ENCODE peak calls at places on chromosome 21, in eight cellular contexts. J is psoas muscle, R is BE2C, S is fibroblast of lung, Y is body of pancreas, E is AG09319, V is coronary artery, F is DND-41. N is an unnamed sample.

GRCh38 chr21:36087362-36088138 is 17.7 kb downstream of the CBR1 start:
- DNase-seq in J (no peak), R (no peak), S (peak), Y (no peak), E (no peak), V (no peak), F (no peak), N (no peak)

GRCh38 chr21:36863260-36863659 is 103.2 kb downstream of the HLCS start:
- DNase-seq in J (no peak), R (no peak), S (no peak), Y (no peak), E (no peak), V (no peak), F (no peak), N (no peak)

GRCh38 chr21:15283789-15284188 is 219.0 kb upstream of the NRIP1 start:
- DNase-seq in J (no peak), R (no peak), S (no peak), Y (no peak), E (no peak), V (no peak), F (no peak), N (no peak)

GRCh38 chr21:19878133-19878532 is 1120.1 kb upstream of the NCAM2 start:
- DNase-seq in J (no peak), R (no peak), S (no peak), Y (no peak), E (no peak), V (no peak), F (no peak), N (no peak)

GRCh38 chr21:29135481-29135880 is 5.0 kb downstream of the MAP3K7CL start:
- DNase-seq in J (no peak), R (no peak), S (no peak), Y (no peak), E (no peak), V (no peak), F (no peak), N (no peak)

GRCh38 chr21:23963454-23963853 is 1643.8 kb downstream of the MRPL39 start:
- DNase-seq in J (no peak), R (no peak), S (peak), Y (no peak), E (no peak), V (no peak), F (no peak), N (no peak)

GRCh38 chr21:38448619-38449186 is 49.6 kb downstream of the ERG start:
- DNase-seq in J (no peak), R (no peak), S (no peak), Y (no peak), E (no peak), V (no peak), F (no peak), N (peak)

GRCh38 chr21:38645282-38645681 is 147.0 kb upstream of the ERG start:
- DNase-seq in J (no peak), R (no peak), S (peak), Y (no peak), E (no peak), V (no peak), F (no peak), N (no peak)

GRCh38 chr21:36148886-36149285 is 7.7 kb upstream of the DOP1B start:
- DNase-seq in J (no peak), R (no peak), S (no peak), Y (no peak), E (no peak), V (no peak), F (no peak), N (no peak)

GRCh38 chr21:38352536-38353219 is 95.9 kb downstream of the KCNJ15 start:
- DNase-seq in J (no peak), R (peak), S (peak), Y (peak), E (peak), V (no peak), F (no peak), N (peak)

GRCh38 chr21:15820857-15821256 is 91.1 kb downstream of the USP25 start:
- DNase-seq in J (no peak), R (no peak), S (peak), Y (no peak), E (no peak), V (no peak), F (no peak), N (no peak)

GRCh38 chr21:44444286-44444931 is 10.9 kb upstream of the LRRC3 start:
- DNase-seq in J (peak), R (peak), S (no peak), Y (no peak), E (no peak), V (no peak), F (no peak), N (peak)
- TF ChIP-seq CTCF in J (no peak), R (peak), S (no peak), Y (no peak), E (no peak), V (no peak), F (peak), N (no peak)

DNA sequence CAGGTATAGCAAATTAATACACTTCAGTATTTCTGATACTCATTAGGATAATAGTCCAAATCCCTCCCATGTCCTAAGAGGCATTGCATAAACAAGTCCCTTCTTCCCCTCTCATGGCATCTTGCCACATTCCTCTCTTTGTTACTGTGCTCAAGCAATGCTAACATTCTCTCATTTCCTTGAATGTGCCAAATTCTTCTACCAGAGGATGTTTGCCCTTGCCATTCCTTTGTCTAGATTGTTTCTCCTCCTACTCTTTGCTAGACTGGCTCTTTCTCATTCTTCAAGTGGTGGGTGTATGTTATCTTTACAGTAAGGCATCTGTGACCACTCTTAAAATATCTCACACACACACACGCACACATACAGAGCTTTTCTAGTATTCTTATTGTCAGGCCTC is 621.0 kb upstream of the CXADR start:
- DNase-seq in J (no peak), R (no peak), S (peak), Y (no peak), E (peak), V (no peak), F (no peak), N (no peak)
- TF ChIP-seq CTCF in J (no peak), R (no peak), S (no peak), Y (no peak), E (no peak), V (no peak), F (no peak), N (no peak)

GRCh38 chr21:31872452-31873274 is at the start of gene HUNK:
- DNase-seq in J (peak), R (peak), S (peak), Y (peak), E (no peak), V (peak), F (no peak), N (peak)
- TF ChIP-seq CTCF in J (no peak), R (no peak), S (no peak), Y (no peak), E (peak), V (no peak), F (no peak), N (no peak)

DNA sequence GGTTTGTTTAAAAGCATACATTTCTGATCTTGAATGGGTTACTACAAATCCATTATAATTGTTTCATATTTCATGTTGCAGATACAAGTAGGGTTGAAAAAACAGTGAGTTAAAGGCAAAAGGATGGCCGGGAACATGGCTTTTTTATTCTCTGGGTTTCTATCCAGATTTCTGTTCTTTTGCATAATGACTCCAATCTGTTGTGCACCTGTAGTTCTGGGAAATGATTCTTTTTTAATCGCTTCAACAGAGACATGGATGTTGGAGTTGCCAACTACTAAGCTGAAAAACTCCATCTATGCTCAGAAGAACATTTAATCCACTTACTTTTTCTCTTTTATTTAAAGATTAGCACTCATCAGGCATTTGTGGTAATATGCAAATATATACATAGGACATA is 2.7 kb upstream of the ADAMTS1 start:
- DNase-seq in J (no peak), R (no peak), S (no peak), Y (no peak), E (no peak), V (no peak), F (no peak), N (no peak)
- TF ChIP-seq CTCF in J (no peak), R (no peak), S (no peak), Y (no peak), E (no peak), V (no peak), F (no peak), N (no peak)

GRCh38 chr21:41768371-41769042 is 1.7 kb upstream of the RIPK4 start:
- DNase-seq in J (no peak), R (no peak), S (peak), Y (peak), E (no peak), V (peak), F (peak), N (peak)
- TF ChIP-seq CTCF in J (no peak), R (peak), S (peak), Y (no peak), E (peak), V (no peak), F (peak), N (no peak)

GRCh38 chr21:34243562-34243961 is 120.2 kb upstream of the KCNE2 start:
- DNase-seq in J (no peak), R (peak), S (peak), Y (peak), E (no peak), V (no peak), F (peak), N (peak)
- TF ChIP-seq CTCF in J (no peak), R (peak), S (peak), Y (peak), E (peak), V (no peak), F (peak), N (peak)

GRCh38 chr21:43727571-43728466 is 8.9 kb downstream of the PDXK start:
- DNase-seq in J (peak), R (no peak), S (no peak), Y (peak), E (no peak), V (no peak), F (no peak), N (peak)
- TF ChIP-seq CTCF in J (no peak), R (peak), S (no peak), Y (no peak), E (no peak), V (no peak), F (no peak), N (peak)

DNA sequence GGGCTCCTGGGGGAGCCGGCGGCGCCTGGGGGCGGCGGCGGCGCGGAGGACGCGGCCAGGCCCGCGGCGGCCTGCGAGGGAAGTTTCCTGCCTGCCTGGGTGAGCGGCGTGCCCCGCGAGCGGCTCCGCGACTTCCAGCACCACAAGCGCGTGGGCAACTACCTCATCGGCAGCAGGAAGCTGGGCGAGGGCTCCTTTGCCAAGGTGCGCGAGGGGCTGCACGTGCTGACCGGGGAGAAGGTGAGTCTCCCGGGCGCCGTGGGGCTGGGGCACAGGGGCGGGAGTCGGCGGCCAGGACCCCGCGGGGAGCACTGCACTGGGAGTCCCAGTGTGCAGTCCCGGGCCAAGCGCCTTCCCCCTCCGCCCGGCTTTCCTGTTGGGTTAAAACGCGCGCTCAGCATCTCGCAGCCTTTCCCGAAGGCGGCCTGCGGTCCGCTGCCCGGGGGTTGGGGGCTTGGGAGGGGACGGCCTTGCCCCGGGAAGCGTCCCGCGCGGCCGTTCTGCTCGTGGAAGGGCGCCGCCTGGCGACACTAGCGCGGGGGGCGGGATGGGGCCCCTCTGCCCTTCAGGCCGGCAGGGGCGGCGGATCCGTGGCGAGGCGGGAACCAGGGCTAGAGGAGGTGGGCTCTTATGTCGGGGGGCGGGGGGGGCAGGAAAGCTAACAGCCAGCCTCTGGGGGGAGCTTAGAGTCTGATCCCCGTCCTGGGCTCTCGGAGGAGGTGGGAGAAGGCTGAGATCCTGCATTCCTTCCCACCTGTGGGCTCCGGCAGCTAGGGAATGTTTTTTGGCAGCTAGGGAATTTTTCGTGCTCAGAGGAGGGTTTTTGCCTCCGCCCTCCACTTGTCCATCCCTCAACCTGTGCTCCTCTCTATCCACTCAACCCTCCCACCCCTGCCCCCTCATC is 1.1 kb downstream of the HUNK start:
- DNase-seq in J (peak), R (peak), S (peak), Y (peak), E (no peak), V (no peak), F (no peak), N (peak)
- TF ChIP-seq CTCF in J (peak), R (peak), S (peak), Y (peak), E (peak), V (no peak), F (no peak), N (peak)

GRCh38 chr21:43824883-43825609 is 35.7 kb downstream of the RRP1 start:
- DNase-seq in J (no peak), R (no peak), S (no peak), Y (no peak), E (no peak), V (no peak), F (no peak), N (no peak)

GRCh38 chr21:43826623-43826974 is 37.2 kb downstream of the RRP1 start:
- DNase-seq in J (no peak), R (no peak), S (no peak), Y (no peak), E (no peak), V (no peak), F (no peak), N (no peak)

GRCh38 chr21:43827015-43827611 is 37.7 kb downstream of the RRP1 start:
- DNase-seq in J (peak), R (no peak), S (peak), Y (no peak), E (peak), V (no peak), F (no peak), N (no peak)

GRCh38 chr21:43825610-43825935 is 36.2 kb downstream of the RRP1 start:
- DNase-seq in J (no peak), R (no peak), S (no peak), Y (no peak), E (no peak), V (no peak), F (no peak), N (no peak)

DNA sequence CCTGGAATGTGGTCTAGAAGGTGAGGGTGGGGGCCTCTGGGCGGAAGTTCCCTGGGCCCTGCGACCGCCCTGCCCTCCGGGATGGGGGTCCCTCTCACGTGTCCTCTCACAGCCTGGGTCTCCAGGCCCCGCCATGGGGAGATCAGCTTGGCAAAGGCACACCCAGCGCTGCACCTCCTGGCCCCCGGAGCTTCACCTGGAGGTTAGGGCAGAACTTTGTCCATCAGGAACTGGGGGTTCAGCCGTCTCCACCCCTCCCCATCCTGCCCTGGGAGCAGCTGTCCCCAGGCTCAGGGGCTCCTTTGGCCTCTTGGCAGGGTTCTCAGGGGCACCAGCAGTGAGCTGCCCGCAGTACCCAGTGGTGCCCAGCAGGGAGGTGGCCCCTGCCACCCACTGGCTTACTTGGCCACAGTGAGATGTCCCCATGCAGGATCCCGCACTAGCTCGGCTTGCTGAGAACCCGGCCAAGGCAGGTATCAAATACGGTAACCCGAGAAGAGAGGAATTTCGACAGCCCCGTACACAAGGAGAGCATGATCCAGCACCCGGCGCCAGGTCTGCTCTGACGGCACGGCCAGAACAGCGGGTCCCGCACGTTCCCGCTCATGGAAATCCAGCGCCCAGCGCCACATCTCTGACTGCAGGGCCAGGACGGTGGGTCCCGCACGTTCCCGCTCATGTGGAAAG is 36.7 kb downstream of the RRP1 start:
- DNase-seq in J (peak), R (no peak), S (peak), Y (no peak), E (no peak), V (no peak), F (no peak), N (no peak)
- TF ChIP-seq CTCF in J (peak), R (no peak), S (no peak), Y (no peak), E (peak), V (no peak), F (no peak), N (no peak)

GRCh38 chr21:45954271-45954670 is 27.3 kb upstream of the COL6A1 start:
- DNase-seq in J (no peak), R (peak), S (no peak), Y (no peak), E (no peak), V (no peak), F (no peak), N (no peak)
- TF ChIP-seq CTCF in J (no peak), R (peak), S (peak), Y (no peak), E (peak), V (peak), F (no peak), N (no peak)